ENCODE peak calls at places on chromosomes 13 and 19, in seven cellular contexts. N is HCT116, Y is heart left ventricle, X is OCI-LY7, O is MM.1S, H is IMR-90, G is mucosa of descending colon. C is an unnamed sample.

GRCh38 chr13:60509601-60510386 is 112.8 kb downstream of the TDRD3 start:
- DNase-seq in G (no peak), Y (no peak), H (peak; percentile 1), X (no peak), O (no peak), N (no peak), C (no peak)

GRCh38 chr19:38524994-38525634 is 91.6 kb downstream of the RYR1 start:
- DNase-seq in O (no peak), Y (no peak), H (no peak), G (no peak), X (no peak), N (no peak), C (no peak)

GRCh38 chr19:46697142-46697960 is 19.6 kb downstream of the PRKD2 start:
- DNase-seq in H (peak; percentile 49), X (peak; percentile 37), G (peak; percentile 98), O (no peak), N (peak; percentile 80), Y (peak; percentile 83), C (no peak)

GRCh38 chr19:19315444-19315843 is 4.9 kb downstream of the SUGP1 start:
- DNase-seq in Y (no peak), N (no peak), H (no peak), X (no peak), O (no peak), G (no peak), C (no peak)

GRCh38 chr13:28719656-28720055 is 886 bp upstream of the SLC46A3 start:
- DNase-seq in G (no peak), N (no peak), X (no peak), O (no peak), Y (no peak), H (peak; percentile 54), C (no peak)

GRCh38 chr13:20847298-20847697 is 55.2 kb downstream of the XPO4 start:
- DNase-seq in Y (no peak), O (no peak), G (no peak), X (no peak), N (no peak), H (no peak), C (no peak)

GRCh38 chr19:52453324-52454094 is at the start of gene ZNF578:
- DNase-seq in X (no peak), O (no peak), Y (peak; percentile 88), H (peak; percentile 84), G (peak; percentile 64), N (no peak), C (peak; percentile 44)

GRCh38 chr19:49637865-49638350 is 2.0 kb downstream of the RRAS start:
- DNase-seq in N (no peak), H (peak; percentile 62), Y (peak; percentile 92), G (peak; percentile 88), O (no peak), X (no peak), C (peak; percentile 73)

GRCh38 chr13:103299079-103299478 is 232.9 kb upstream of the SLC10A2 start:
- DNase-seq in Y (no peak), H (no peak), O (no peak), G (peak; percentile 77), N (no peak), X (no peak), C (no peak)

GRCh38 chr19:35066121-35066520 is 24.6 kb downstream of the HPN start:
- DNase-seq in H (no peak), X (no peak), N (no peak), G (no peak), Y (no peak), O (no peak), C (no peak)

GRCh38 chr19:35068941-35069634 is 27.6 kb downstream of the HPN start:
- DNase-seq in X (no peak), H (no peak), G (no peak), Y (no peak), N (no peak), O (no peak), C (no peak)

GRCh38 chr19:35065574-35065973 is 24.1 kb downstream of the HPN start:
- DNase-seq in G (no peak), X (no peak), N (no peak), Y (no peak), H (no peak), O (no peak), C (no peak)

GRCh38 chr19:35063940-35064818 is 22.7 kb downstream of the HPN start:
- DNase-seq in G (no peak), O (no peak), Y (no peak), X (no peak), H (peak; percentile 84), N (no peak), C (no peak)

DNA sequence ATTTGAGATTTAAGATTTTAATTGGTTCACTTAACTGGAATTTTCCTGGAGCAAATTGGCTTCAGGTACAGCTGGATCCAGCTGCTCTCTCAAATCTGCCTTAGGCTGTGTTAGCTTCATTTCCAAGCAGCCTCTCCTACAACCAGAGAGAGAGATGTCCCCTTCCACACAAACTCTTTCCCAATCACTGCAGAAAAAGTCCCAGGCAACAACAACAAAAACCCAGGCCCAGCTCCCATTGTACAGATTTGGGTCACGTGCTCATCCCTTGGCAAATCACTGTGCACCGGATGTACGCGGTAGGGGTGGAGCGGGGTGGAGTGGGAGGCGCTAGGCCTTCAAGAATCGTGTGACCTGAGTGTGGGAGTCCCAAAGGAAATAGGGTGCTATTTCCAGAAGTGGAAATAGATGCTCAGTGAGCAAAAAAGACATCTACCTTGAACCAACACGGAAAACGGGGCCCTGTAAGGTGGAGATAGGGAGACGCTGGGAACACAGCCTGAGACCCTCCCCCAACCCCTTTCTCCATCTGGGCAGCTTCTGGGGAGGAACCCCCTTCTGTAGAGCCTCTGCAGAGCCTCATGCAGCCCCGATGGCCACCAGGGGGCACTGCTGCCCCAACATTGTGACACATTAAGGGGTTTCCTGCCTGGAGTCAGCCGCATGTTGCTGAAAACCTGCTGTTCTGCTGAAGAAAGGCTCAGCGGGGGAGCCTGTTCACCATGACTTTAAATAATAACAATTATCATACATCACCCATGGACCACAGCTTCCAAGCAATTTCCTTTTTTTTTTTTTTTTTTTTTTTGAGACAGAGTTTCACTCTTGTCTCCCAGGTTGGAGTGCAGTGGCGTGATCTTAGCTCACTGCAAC is 25.4 kb downstream of the HPN start:
- DNase-seq in H (peak; percentile 77), G (peak; percentile 97), N (peak; percentile 89), O (peak; percentile 80), X (peak; percentile 97), Y (peak; percentile 75), C (peak; percentile 85)
- TF ChIP-seq CTCF in H (peak; percentile 89), G (peak; percentile 85), N (peak; percentile 96), O (peak; percentile 89), X (peak; percentile 99), Y (peak; percentile 89), C (peak; percentile 91)

GRCh38 chr13:30872195-30872594 is 33.9 kb upstream of the MEDAG start:
- DNase-seq in Y (no peak), H (no peak), O (no peak), X (no peak), G (no peak), N (no peak), C (no peak)

GRCh38 chr13:30872685-30873443 is 33.2 kb upstream of the MEDAG start:
- DNase-seq in N (no peak), Y (no peak), O (no peak), H (peak; percentile 94), X (no peak), G (peak; percentile 31), C (no peak)

GRCh38 chr13:30874111-30874510 is 32.0 kb upstream of the MEDAG start:
- DNase-seq in H (no peak), Y (no peak), G (no peak), N (no peak), O (no peak), X (no peak), C (no peak)

GRCh38 chr13:30874561-30874960 is 31.5 kb upstream of the MEDAG start:
- DNase-seq in H (no peak), G (no peak), N (no peak), Y (no peak), X (no peak), O (no peak), C (no peak)

DNA sequence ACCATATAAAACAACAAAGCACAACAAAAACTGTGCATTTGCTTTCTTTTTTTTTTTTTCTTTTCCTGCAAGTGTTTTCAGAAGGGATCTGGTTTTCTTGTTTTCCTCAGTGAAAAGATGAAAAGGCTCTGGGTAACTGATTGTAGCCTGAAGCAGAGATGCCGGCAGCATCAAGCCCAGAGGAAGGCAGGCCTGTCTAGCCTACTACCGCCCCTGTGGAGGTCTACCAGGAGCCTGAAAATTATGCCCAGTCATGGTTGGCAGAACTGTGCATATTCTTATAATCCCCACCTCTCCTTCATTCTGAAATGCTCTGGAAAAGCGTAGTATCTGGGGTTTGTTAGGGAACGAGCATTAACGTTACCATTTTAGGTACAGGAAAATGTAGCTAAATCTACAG is 32.6 kb upstream of the MEDAG start:
- DNase-seq in Y (no peak), G (no peak), O (no peak), H (peak; percentile 19), X (no peak), N (no peak), C (no peak)
- H3K4me1 ChIP-seq in Y (no peaks in the 10 kb centered on the region), G (no peaks in the 10 kb centered on the region), O (no peaks in the 10 kb centered on the region), H (peaks cover 38% of the 10 kb centered on the region), X (no peaks in the 10 kb centered on the region), N (peaks cover 15% of the 10 kb centered on the region), C (no peaks in the 10 kb centered on the region)

GRCh38 chr19:58519087-58519354 is 589 bp downstream of the ZBTB45 start:
- DNase-seq in G (peak; percentile 67), H (peak; percentile 74), X (peak; percentile 76), O (peak; percentile 49), N (no peak), Y (peak; percentile 66), C (peak; percentile 74)
- TF ChIP-seq CTCF in G (peak; percentile 32), H (peak; percentile 71), X (no peak), O (no peak), N (peak; percentile 51), Y (no peak), C (peak; percentile 39)

DNA sequence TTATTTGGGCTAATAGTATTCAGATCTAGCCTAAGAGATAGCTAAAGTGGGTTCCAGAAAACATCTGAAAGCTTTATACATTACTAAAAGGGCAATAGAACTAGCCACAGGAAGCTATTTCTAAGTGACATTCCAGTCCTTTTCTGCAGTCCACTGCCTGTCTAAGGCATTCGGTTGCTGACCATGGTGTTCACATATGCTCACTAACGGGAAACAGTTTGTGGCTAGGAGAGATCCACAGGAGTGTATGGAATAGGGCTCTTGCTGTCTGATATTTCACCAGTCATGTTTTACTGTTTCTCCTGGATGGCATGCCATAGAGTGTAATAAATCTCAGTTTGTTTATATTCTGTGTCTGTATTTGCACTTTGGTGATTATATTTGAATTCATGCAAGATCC is 201.5 kb downstream of the POU4F1 start:
- DNase-seq in N (no peak), H (no peak), O (no peak), G (no peak), Y (no peak), X (no peak), C (no peak)
- H3K4me1 ChIP-seq in N (no peaks in the 10 kb centered on the region), H (no peaks in the 10 kb centered on the region), O (peaks cover 22% of the 10 kb centered on the region), G (no peaks in the 10 kb centered on the region), Y (no peaks in the 10 kb centered on the region), X (no peaks in the 10 kb centered on the region), C (no peaks in the 10 kb centered on the region)

DNA sequence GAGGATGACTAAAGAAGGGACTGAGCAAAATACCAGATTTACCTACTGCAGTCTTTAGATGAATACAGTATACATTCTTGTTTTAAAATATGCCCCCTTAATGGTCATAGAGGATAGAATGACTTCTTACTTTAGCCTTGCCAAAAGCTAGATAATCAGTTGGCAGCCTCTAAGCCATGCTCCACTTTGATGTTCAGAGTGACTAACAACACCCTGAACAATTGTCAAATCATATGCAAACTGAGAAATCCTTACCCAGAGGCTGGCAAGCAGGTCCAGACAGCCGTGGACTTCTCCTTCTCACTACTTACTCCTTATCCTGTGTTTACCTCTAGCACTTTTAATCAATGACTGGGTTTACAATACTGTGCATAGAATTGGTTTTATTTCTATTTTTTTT is 23.6 kb upstream of the PHF11 start:
- DNase-seq in N (no peak), Y (no peak), X (no peak), O (no peak), G (no peak), H (peak; percentile 15), C (no peak)
- TF ChIP-seq CTCF in N (no peak), Y (no peak), X (no peak), O (no peak), G (no peak), H (no peak), C (no peak)

C was measured in breast epithelium.